ENCODE peak calls at places on chromosome 1, in ten cellular contexts. B, I, W, L, V, C, S, H, D and M are unnamed samples.

GRCh38 chr1:200479816-200480215 is 70.0 kb upstream of the ZNF281 start:
- DNase-seq in B (no peak), H (no peak), I (no peak), C (no peak), V (no peak), W (no peak), L (no peak), D (no peak), S (no peak), M (no peak)

GRCh38 chr1:160520582-160520981 is 2.5 kb downstream of the SLAMF6 start:
- DNase-seq in W (no peak), L (no peak), B (no peak), C (no peak), S (peak), I (no peak), H (no peak), D (no peak), V (no peak), M (no peak)

GRCh38 chr1:6614953-6615785 is 1.6 kb downstream of the PHF13 start:
- DNase-seq in S (no peak), I (no peak), B (peak), H (no peak), W (no peak), L (no peak), D (peak), C (no peak), V (peak), M (no peak)

GRCh38 chr1:110098222-110099026 is 13.8 kb upstream of the UBL4B start:
- DNase-seq in C (no peak), D (no peak), W (no peak), S (no peak), L (no peak), B (no peak), V (no peak), H (no peak), I (no peak), M (no peak)

GRCh38 chr1:180524915-180525695 is 22.7 kb upstream of the ACBD6 start:
- DNase-seq in W (no peak), H (no peak), D (no peak), I (no peak), B (no peak), C (no peak), V (no peak), S (no peak), L (no peak), M (no peak)

GRCh38 chr1:222933273-222933672 is 118.4 kb downstream of the DISP1 start:
- DNase-seq in D (no peak), L (no peak), H (no peak), I (no peak), W (no peak), B (no peak), S (no peak), V (no peak), C (no peak), M (no peak)

GRCh38 chr1:147171399-147172167 is 687 bp downstream of the PRKAB2 start:
- DNase-seq in L (no peak), V (no peak), H (no peak), B (no peak), D (peak), S (peak), C (no peak), W (peak), I (peak), M (no peak)

GRCh38 chr1:206036661-206037455 is 13.2 kb upstream of the CTSE start:
- DNase-seq in H (no peak), B (no peak), C (no peak), W (no peak), L (no peak), D (no peak), S (no peak), V (no peak), I (no peak), M (no peak)

GRCh38 chr1:38898653-38899230 is 17.4 kb upstream of the GJA9 start:
- DNase-seq in D (no peak), W (no peak), L (no peak), B (no peak), I (no peak), C (no peak), S (no peak), H (peak), V (no peak), M (no peak)

GRCh38 chr1:52925571-52926005 is 1.5 kb upstream of the SCP2 start:
- DNase-seq in H (no peak), S (no peak), L (no peak), D (no peak), I (no peak), C (no peak), V (no peak), B (no peak), W (peak), M (no peak)

GRCh38 chr1:215081566-215082531 is 688 bp upstream of the KCNK2 start:
- DNase-seq in S (no peak), D (no peak), B (no peak), V (no peak), I (no peak), L (no peak), C (no peak), W (no peak), H (peak), M (no peak)

GRCh38 chr1:161226320-161226711 is 456 bp downstream of the TOMM40L start:
- DNase-seq in W (no peak), B (peak), C (no peak), D (no peak), V (no peak), S (no peak), H (no peak), L (no peak), I (no peak), M (peak)

GRCh38 chr1:97270508-97271307 is 549.1 kb downstream of the PTBP2 start:
- DNase-seq in L (no peak), V (no peak), C (no peak), D (peak), W (peak), B (no peak), S (peak), H (peak), I (no peak), M (no peak)

GRCh38 chr1:175338447-175339135 is 146.0 kb upstream of the KIAA0040 start:
- DNase-seq in V (no peak), S (no peak), L (no peak), C (no peak), I (peak), D (peak), W (peak), H (no peak), B (peak), M (peak)

GRCh38 chr1:172951728-172952365 is 98.9 kb downstream of the TNFSF18 start:
- DNase-seq in V (no peak), L (no peak), C (no peak), S (peak), W (no peak), D (peak), I (no peak), H (peak), B (no peak), M (no peak)

GRCh38 chr1:244381887-244382565 is 69.7 kb downstream of the ADSS2 start:
- DNase-seq in C (no peak), W (no peak), L (peak), H (peak), S (peak), V (no peak), B (no peak), D (no peak), I (no peak), M (no peak)